ENCODE peak calls at places on chromosomes 7 and 10, in six cellular contexts. C, Z, J, S, G and T are unnamed samples. For H3K9me2 and H3K4me1, the result is how much of the 10 kb centered on the place peaks cover.

GRCh38 chr10:128152741-128153583 is 26.7 kb upstream of the MKI67 start:
- DNase-seq in C (no peak), Z (no peak), J (peak), S (no peak), G (no peak), T (no peak)

GRCh38 chr10:92181575-92181974 is 109.3 kb downstream of the CPEB3 start:
- DNase-seq in C (no peak), Z (peak), J (no peak), S (peak), G (peak), T (peak)

GRCh38 chr10:18960466-18961079 is 88.0 kb upstream of the MALRD1 start:
- DNase-seq in C (no peak), Z (no peak), J (no peak), S (no peak), G (no peak), T (no peak)

GRCh38 chr10:71342850-71343773 is 24.1 kb downstream of the SLC29A3 start:
- DNase-seq in C (no peak), Z (no peak), J (no peak), S (peak), G (peak), T (no peak)

GRCh38 chr7:142104550-142105527 is 6.7 kb upstream of the MGAM2 start:
- DNase-seq in C (peak), Z (peak), J (no peak), S (peak), G (peak), T (no peak)

GRCh38 chr10:124308811-124309210 is 109.9 kb downstream of the OAT start:
- DNase-seq in C (no peak), Z (no peak), J (no peak), S (no peak), G (no peak), T (no peak)

GRCh38 chr10:110544958-110545537 is 22.4 kb upstream of the SMC3 start:
- DNase-seq in C (no peak), Z (no peak), J (no peak), S (peak), G (no peak), T (no peak)

GRCh38 chr10:13739178-13739577 is 152.4 kb downstream of the PRPF18 start:
- DNase-seq in C (no peak), Z (no peak), J (no peak), S (no peak), G (no peak), T (no peak)

GRCh38 chr7:130921391-130922180 is 187.6 kb upstream of the KLF14 start:
- DNase-seq in C (no peak), Z (no peak), J (no peak), S (peak), G (no peak), T (no peak)

GRCh38 chr10:7082967-7083366 is 327.9 kb downstream of the SFMBT2 start:
- DNase-seq in C (no peak), Z (no peak), J (no peak), S (no peak), G (no peak), T (no peak)

GRCh38 chr7:117127585-117128168 is 174.4 kb downstream of the ST7 start:
- DNase-seq in C (peak), Z (peak), J (no peak), S (peak), G (peak), T (peak)

GRCh38 chr10:34168429-34168828 is 646.7 kb downstream of the PARD3 start:
- DNase-seq in C (no peak), Z (no peak), J (no peak), S (no peak), G (no peak), T (no peak)

GRCh38 chr10:80161321-80162084 is 29.0 kb downstream of the PLAC9 start:
- DNase-seq in C (no peak), Z (peak), J (peak), S (peak), G (peak), T (peak)

GRCh38 chr7:95404316-95404715 is 8.1 kb upstream of the PON3 start:
- DNase-seq in C (no peak), Z (no peak), J (no peak), S (peak), G (no peak), T (no peak)

GRCh38 chr10:30848396-30849032 is 183.2 kb downstream of the ZNF438 start:
- DNase-seq in C (no peak), Z (no peak), J (no peak), S (no peak), G (no peak), T (no peak)

GRCh38 chr10:12868229-12868628 is 133.3 kb downstream of the CCDC3 start:
- DNase-seq in C (no peak), Z (peak), J (no peak), S (no peak), G (peak), T (no peak)

GRCh38 chr10:79434223-79434687 is 11.2 kb downstream of the ZCCHC24 start:
- DNase-seq in C (no peak), Z (no peak), J (no peak), S (peak), G (peak), T (no peak)

GRCh38 chr10:131275691-131276090 is 35.8 kb downstream of the TCERG1L start:
- DNase-seq in C (no peak), Z (no peak), J (no peak), S (no peak), G (no peak), T (no peak)

GRCh38 chr10:103820101-103821062 is 35.0 kb downstream of the SH3PXD2A start:
- DNase-seq in C (no peak), Z (no peak), J (peak), S (peak), G (no peak), T (no peak)

GRCh38 chr7:125424721-125425120 is 495.1 kb upstream of the POT1 start:
- DNase-seq in C (no peak), Z (no peak), J (no peak), S (no peak), G (no peak), T (no peak)

GRCh38 chr10:103193107-103193819 is at the start of gene NT5C2:
- DNase-seq in C (peak), Z (peak), J (peak), S (peak), G (peak), T (peak)

GRCh38 chr10:26341701-26342100 is 96.4 kb upstream of the APBB1IP start:
- DNase-seq in C (no peak), Z (no peak), J (no peak), S (no peak), G (no peak), T (no peak)

GRCh38 chr10:13634207-13634606 is 47.4 kb downstream of the PRPF18 start:
- DNase-seq in C (no peak), Z (no peak), J (no peak), S (no peak), G (no peak), T (no peak)

GRCh38 chr10:132961864-132962622 is 19.7 kb upstream of the CFAP46 start:
- DNase-seq in C (no peak), Z (peak), J (peak), S (peak), G (peak), T (peak)

GRCh38 chr7:133355325-133355708 is 102.4 kb downstream of the EXOC4 start:
- DNase-seq in C (no peak), Z (no peak), J (no peak), S (peak), G (no peak), T (no peak)

GRCh38 chr7:14021069-14021468 is 31.6 kb upstream of the ETV1 start:
- DNase-seq in C (peak), Z (no peak), J (no peak), S (peak), G (peak), T (no peak)

GRCh38 chr10:99682752-99683151 is 23.4 kb downstream of the ENTPD7 start:
- DNase-seq in C (peak), Z (no peak), J (no peak), S (peak), G (peak), T (peak)

GRCh38 chr10:48504141-48504885 is 100.6 kb downstream of the ARHGAP22 start:
- DNase-seq in C (no peak), Z (no peak), J (no peak), S (no peak), G (no peak), T (no peak)

DNA sequence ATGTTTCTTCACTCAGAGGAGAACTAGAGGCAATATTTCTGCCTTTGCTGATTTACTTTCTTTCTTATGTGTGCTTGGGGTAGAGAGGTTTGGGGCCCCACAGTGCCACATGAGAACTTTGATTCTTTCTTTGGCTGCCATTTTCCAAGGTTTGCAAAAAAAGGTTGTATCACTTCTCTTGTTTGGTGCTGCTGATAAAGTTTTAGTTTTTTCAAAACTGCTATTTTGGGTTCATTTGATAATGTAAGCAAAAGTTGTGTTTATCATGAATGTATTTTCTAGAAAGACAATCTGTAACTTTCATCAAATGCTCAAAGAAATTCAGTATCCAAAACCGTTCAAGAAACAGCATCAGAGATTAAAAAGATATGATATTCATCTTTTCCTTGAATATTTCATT is 30.6 kb upstream of the PARP12 start:
- DNase-seq in C (no peak), Z (no peak), J (no peak), S (no peak), G (no peak), T (no peak)
- H3K9me2 ChIP-seq in C (under half), Z (under half), J (under half), S (under half), G (under half), T (under half)

GRCh38 chr7:151860771-151861170 is 16.1 kb downstream of the PRKAG2 start:
- DNase-seq in C (no peak), Z (no peak), J (no peak), S (no peak), G (no peak), T (no peak)

GRCh38 chr7:151863386-151864079 is 13.4 kb downstream of the PRKAG2 start:
- DNase-seq in C (no peak), Z (no peak), J (no peak), S (no peak), G (no peak), T (peak)

GRCh38 chr7:151862606-151863381 is 14.1 kb downstream of the PRKAG2 start:
- DNase-seq in C (no peak), Z (no peak), J (no peak), S (no peak), G (no peak), T (no peak)

GRCh38 chr7:151859948-151860685 is 16.8 kb downstream of the PRKAG2 start:
- DNase-seq in C (no peak), Z (no peak), J (no peak), S (no peak), G (no peak), T (no peak)

DNA sequence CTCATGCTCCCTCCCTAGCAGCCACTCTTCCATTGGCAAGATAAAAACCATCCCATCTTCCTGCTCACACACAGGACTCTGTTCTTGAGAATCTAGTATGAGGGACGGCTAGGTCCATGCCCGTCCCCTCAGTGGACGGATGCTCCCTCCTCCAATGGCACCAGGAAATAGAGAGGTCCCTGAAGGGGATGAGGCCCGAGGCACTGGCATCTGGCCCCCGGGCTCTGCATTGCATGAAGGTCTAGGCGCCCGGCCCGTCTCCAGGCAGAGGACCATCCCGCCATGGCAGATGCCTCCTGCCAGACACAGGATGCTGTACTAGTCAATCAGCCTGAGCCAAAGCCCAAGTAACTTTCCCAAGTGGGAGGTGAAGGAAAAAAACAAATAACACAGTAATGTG is 15.0 kb downstream of the PRKAG2 start:
- DNase-seq in C (no peak), Z (no peak), J (no peak), S (no peak), G (no peak), T (no peak)
- H3K4me1 ChIP-seq in C (under half), Z (under half), J (under half), S (under half), G (under half), T (under half)

GRCh38 chr7:45026013-45026412 is 26.0 kb downstream of the CCM2 start:
- DNase-seq in C (no peak), Z (no peak), J (no peak), S (no peak), G (no peak), T (no peak)

GRCh38 chr7:45028138-45028919 is 28.3 kb downstream of the CCM2 start:
- DNase-seq in C (no peak), Z (no peak), J (no peak), S (no peak), G (no peak), T (no peak)

GRCh38 chr7:45027774-45028114 is 27.7 kb downstream of the CCM2 start:
- DNase-seq in C (no peak), Z (peak), J (no peak), S (no peak), G (no peak), T (no peak)

GRCh38 chr7:45028920-45029344 is 28.9 kb downstream of the CCM2 start:
- DNase-seq in C (no peak), Z (no peak), J (no peak), S (no peak), G (no peak), T (no peak)

GRCh38 chr7:45026984-45027773 is 27.2 kb downstream of the CCM2 start:
- DNase-seq in C (no peak), Z (peak), J (no peak), S (peak), G (no peak), T (peak)
- H3K9ac ChIP-seq in C (no peak), Z (peak), J (no peak), S (no peak), G (no peak), T (peak)

GRCh38 chr7:54711900-54712595 is 47.0 kb downstream of the SEC61G start:
- DNase-seq in C (no peak), Z (no peak), J (no peak), S (no peak), G (no peak), T (no peak)

GRCh38 chr7:54709283-54709682 is 49.7 kb downstream of the SEC61G start:
- DNase-seq in C (no peak), Z (no peak), J (no peak), S (no peak), G (no peak), T (no peak)

GRCh38 chr7:54712777-54713176 is 46.2 kb downstream of the SEC61G start:
- DNase-seq in C (no peak), Z (no peak), J (no peak), S (no peak), G (no peak), T (no peak)
- H3K9me2 ChIP-seq in C (under half), Z (under half), J (under half), S (under half), G (under half), T (under half)

DNA sequence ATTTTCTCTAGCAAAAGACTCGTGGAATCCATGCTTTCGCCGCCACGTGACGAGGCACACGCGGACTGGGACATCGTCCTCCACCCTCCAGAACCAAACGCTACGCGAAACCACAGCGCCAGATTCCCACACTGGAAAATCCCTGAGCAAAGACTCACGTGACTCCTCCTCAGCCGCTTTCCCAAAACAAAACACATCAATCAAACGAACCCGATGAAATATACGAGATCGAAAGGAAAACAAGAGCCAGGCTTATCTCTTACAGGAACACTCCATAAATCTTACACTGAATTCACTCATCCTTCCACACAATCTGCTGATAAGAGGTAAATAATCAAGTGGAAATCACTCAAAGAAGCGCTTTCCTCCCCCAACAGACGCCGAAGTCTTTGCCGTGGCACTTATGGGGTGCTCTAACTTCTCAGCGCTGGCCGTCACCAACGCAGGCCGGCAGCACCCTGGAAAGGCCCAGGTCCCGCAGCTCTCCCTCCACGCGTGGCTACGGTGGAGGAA is 23.8 kb downstream of the DIP2C start:
- DNase-seq in C (no peak), Z (no peak), J (no peak), S (no peak), G (no peak), T (no peak)
- H3K4me1 ChIP-seq in C (under half), Z (under half), J (under half), S (under half), G (under half), T (under half)